ENCODE peak calls at places on chromosomes 16 and 17, in four cellular contexts. One of them, this sample, is unnamed.

GRCh38 chr17:74427048-74427762 is 4.7 kb upstream of the GPRC5C start:
- DNase-seq in hepatocyte: peak
- DNase-seq in thoracic aorta: no peak
- DNase-seq in CD8-positive, alpha-beta T cell: no peak
- DNase-seq in this sample: peak

GRCh38 chr17:40168262-40168832 is 8.9 kb upstream of the RAPGEFL1 start:
- DNase-seq in hepatocyte: peak
- DNase-seq in thoracic aorta: no peak
- DNase-seq in CD8-positive, alpha-beta T cell: peak
- DNase-seq in this sample: peak

GRCh38 chr16:6957676-6958075 is 375.0 kb upstream of the RBFOX1 start:
- DNase-seq in thoracic aorta: no peak
- DNase-seq in hepatocyte: no peak
- DNase-seq in CD8-positive, alpha-beta T cell: no peak
- DNase-seq in this sample: no peak

GRCh38 chr17:37067555-37068111 is 118.9 kb downstream of the AATF start:
- DNase-seq in thoracic aorta: no peak
- DNase-seq in CD8-positive, alpha-beta T cell: no peak
- DNase-seq in hepatocyte: peak
- DNase-seq in this sample: peak

GRCh38 chr17:4744999-4745969 is 5.6 kb upstream of the CXCL16 start:
- DNase-seq in CD8-positive, alpha-beta T cell: no peak
- DNase-seq in hepatocyte: peak
- DNase-seq in thoracic aorta: no peak
- DNase-seq in this sample: peak

GRCh38 chr17:61511480-61512182 is 59.4 kb downstream of the TBX4 start:
- DNase-seq in CD8-positive, alpha-beta T cell: no peak
- DNase-seq in hepatocyte: no peak
- DNase-seq in thoracic aorta: no peak
- DNase-seq in this sample: no peak

GRCh38 chr17:41647940-41648410 is 23.6 kb upstream of the KRT17 start:
- DNase-seq in thoracic aorta: peak
- DNase-seq in hepatocyte: peak
- DNase-seq in CD8-positive, alpha-beta T cell: peak
- DNase-seq in this sample: peak

GRCh38 chr17:77392376-77393273 is 251.9 kb downstream of the SEC14L1 start:
- DNase-seq in thoracic aorta: no peak
- DNase-seq in CD8-positive, alpha-beta T cell: no peak
- DNase-seq in hepatocyte: peak
- DNase-seq in this sample: peak

GRCh38 chr17:16944334-16945140 is 27.4 kb downstream of the TNFRSF13B start:
- DNase-seq in CD8-positive, alpha-beta T cell: no peak
- DNase-seq in hepatocyte: no peak
- DNase-seq in thoracic aorta: no peak
- DNase-seq in this sample: peak

GRCh38 chr16:2610781-2611498 is 71.4 kb upstream of the KCTD5 start:
- DNase-seq in hepatocyte: no peak
- DNase-seq in CD8-positive, alpha-beta T cell: no peak
- DNase-seq in thoracic aorta: no peak
- DNase-seq in this sample: no peak

GRCh38 chr17:3886776-3887175 is 6.1 kb downstream of the CAMKK1 start:
- DNase-seq in CD8-positive, alpha-beta T cell: no peak
- DNase-seq in thoracic aorta: no peak
- DNase-seq in hepatocyte: no peak
- DNase-seq in this sample: no peak

GRCh38 chr17:69864531-69864930 is 210.5 kb upstream of the KCNJ16 start:
- DNase-seq in hepatocyte: no peak
- DNase-seq in CD8-positive, alpha-beta T cell: no peak
- DNase-seq in thoracic aorta: no peak
- DNase-seq in this sample: no peak

GRCh38 chr17:72687941-72688340 is 404.5 kb downstream of the SLC39A11 start:
- DNase-seq in CD8-positive, alpha-beta T cell: no peak
- DNase-seq in hepatocyte: no peak
- DNase-seq in thoracic aorta: no peak
- DNase-seq in this sample: no peak

GRCh38 chr16:24367186-24367585 is 111.1 kb downstream of the CACNG3 start:
- DNase-seq in CD8-positive, alpha-beta T cell: no peak
- DNase-seq in hepatocyte: no peak
- DNase-seq in thoracic aorta: no peak
- DNase-seq in this sample: no peak

GRCh38 chr17:78351449-78352006 is 8.3 kb downstream of the SOCS3 start:
- DNase-seq in thoracic aorta: peak
- DNase-seq in hepatocyte: peak
- DNase-seq in CD8-positive, alpha-beta T cell: no peak
- DNase-seq in this sample: peak

GRCh38 chr16:35754391-35755369 is 2295.3 kb downstream of the TP53TG3F start:
- DNase-seq in hepatocyte: peak
- DNase-seq in CD8-positive, alpha-beta T cell: no peak
- DNase-seq in thoracic aorta: no peak
- DNase-seq in this sample: no peak

GRCh38 chr16:71348262-71349085 is 10.0 kb upstream of the CALB2 start:
- DNase-seq in thoracic aorta: no peak
- DNase-seq in hepatocyte: no peak
- DNase-seq in CD8-positive, alpha-beta T cell: no peak
- DNase-seq in this sample: no peak

DNA sequence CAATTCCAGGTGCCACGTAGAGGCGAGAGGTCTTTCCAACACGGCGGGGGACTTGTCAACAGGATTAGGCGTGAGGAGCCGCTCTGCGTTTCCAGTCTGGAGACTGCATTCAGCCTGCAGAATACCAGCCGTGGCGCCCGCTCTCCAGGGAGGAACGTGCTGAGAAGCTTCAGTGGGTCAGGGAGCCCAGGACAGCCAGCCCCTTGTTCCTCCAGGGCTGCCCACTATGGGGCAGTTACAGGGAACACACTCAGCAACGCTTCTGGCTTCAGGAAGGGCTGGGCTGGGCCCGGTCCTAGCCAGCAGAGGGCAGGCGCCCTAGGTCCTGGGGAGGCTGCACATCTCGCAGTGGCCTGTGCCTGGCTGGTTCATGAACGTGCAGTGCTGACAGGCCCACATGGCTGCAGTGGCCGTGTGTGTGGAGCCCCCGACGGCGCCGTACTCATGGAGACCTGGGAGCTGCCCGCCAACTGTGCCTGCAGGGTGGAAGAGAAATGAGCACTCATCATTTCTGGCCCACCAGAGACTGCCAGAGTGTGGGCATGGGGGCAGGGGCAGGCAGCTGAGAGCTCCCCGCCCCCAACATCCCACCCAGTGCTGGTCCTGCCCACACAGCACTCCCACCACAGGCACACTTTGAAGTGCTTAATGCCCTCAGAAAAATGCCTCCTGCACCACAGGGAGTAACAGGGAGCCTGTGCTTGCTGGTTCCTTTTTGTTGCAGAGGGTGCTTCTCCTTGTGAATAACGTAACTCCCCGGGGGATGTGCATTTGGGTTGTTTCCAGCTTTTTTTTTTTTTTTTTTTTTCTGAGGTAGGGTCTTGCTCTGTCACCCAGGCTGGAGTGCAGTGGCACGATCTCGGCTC is 7.0 kb upstream of the FAAP100 start:
- DNase-seq in CD8-positive, alpha-beta T cell: no peak
- DNase-seq in hepatocyte: no peak
- DNase-seq in thoracic aorta: no peak
- DNase-seq in this sample: peak
- TF ChIP-seq CTCF in CD8-positive, alpha-beta T cell: no peak
- TF ChIP-seq CTCF in hepatocyte: no peak
- TF ChIP-seq CTCF in thoracic aorta: no peak
- TF ChIP-seq CTCF in this sample: peak

GRCh38 chr16:15960124-15960971 is 10.9 kb downstream of the ABCC1 start:
- DNase-seq in thoracic aorta: no peak
- DNase-seq in CD8-positive, alpha-beta T cell: no peak
- DNase-seq in hepatocyte: no peak
- DNase-seq in this sample: no peak
- H3K27ac ChIP-seq in thoracic aorta: peak
- H3K27ac ChIP-seq in CD8-positive, alpha-beta T cell: peak
- H3K27ac ChIP-seq in hepatocyte: no peak
- H3K27ac ChIP-seq in this sample: no peak

GRCh38 chr16:30929167-30929566 is 5.8 kb downstream of the FBXL19 start:
- DNase-seq in hepatocyte: no peak
- DNase-seq in thoracic aorta: no peak
- DNase-seq in CD8-positive, alpha-beta T cell: no peak
- DNase-seq in this sample: no peak

GRCh38 chr16:30931068-30931655 is 7.8 kb downstream of the FBXL19 start:
- DNase-seq in hepatocyte: no peak
- DNase-seq in CD8-positive, alpha-beta T cell: no peak
- DNase-seq in thoracic aorta: no peak
- DNase-seq in this sample: no peak

GRCh38 chr16:30930160-30930571 is 6.8 kb downstream of the FBXL19 start:
- DNase-seq in hepatocyte: no peak
- DNase-seq in thoracic aorta: no peak
- DNase-seq in CD8-positive, alpha-beta T cell: no peak
- DNase-seq in this sample: peak

GRCh38 chr16:30937692-30938091 is 11.2 kb upstream of the ORAI3 start:
- DNase-seq in hepatocyte: no peak
- DNase-seq in thoracic aorta: no peak
- DNase-seq in CD8-positive, alpha-beta T cell: no peak
- DNase-seq in this sample: peak

DNA sequence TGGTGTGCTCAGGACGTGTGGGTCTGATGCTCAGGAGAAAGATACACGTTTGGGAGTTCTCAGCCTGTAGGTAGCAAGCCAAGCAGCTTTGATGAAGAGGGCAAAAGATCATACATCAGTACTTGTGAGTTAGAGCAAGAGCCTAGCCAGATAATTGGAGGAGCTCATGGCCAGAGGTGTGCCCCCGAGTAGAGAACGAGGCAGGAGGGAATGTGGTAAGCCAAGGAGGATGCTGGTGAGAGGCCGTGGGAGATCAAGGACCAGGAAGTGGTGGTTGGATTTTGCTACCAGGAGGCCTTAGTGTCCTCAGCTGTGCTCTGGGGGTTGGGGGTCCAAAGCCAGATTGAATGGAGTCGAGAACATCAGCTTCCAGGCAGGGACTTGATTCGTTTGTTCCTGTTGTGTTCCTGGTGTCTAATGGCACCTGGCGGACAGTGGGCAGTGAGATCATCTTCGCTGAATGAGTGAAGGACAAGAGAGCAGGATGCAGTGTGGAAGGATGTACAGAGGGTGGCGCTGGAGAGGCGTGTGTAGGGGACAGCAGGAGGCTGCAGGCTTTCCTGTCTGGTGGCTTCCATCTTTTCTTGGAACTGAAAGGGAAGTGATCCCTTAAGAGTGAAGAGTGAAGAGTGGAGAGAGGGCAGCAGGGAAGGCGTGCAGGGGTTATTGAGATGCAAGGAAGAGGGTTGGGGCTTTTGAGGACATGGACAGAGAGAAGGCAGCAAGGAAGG is 11.6 kb downstream of the FBXL19 start:
- DNase-seq in thoracic aorta: no peak
- DNase-seq in hepatocyte: peak
- DNase-seq in CD8-positive, alpha-beta T cell: peak
- DNase-seq in this sample: peak
- TF ChIP-seq CTCF in thoracic aorta: peak
- TF ChIP-seq CTCF in hepatocyte: peak
- TF ChIP-seq CTCF in CD8-positive, alpha-beta T cell: peak
- TF ChIP-seq CTCF in this sample: peak

GRCh38 chr17:18185391-18185790 is 1.8 kb downstream of the ALKBH5 start:
- DNase-seq in CD8-positive, alpha-beta T cell: no peak
- DNase-seq in thoracic aorta: no peak
- DNase-seq in hepatocyte: no peak
- DNase-seq in this sample: no peak
- H3K27ac ChIP-seq in CD8-positive, alpha-beta T cell: peak
- H3K27ac ChIP-seq in thoracic aorta: peak
- H3K27ac ChIP-seq in hepatocyte: peak
- H3K27ac ChIP-seq in this sample: peak

GRCh38 chr17:66975614-66976378 is 11.3 kb downstream of the CACNG4 start:
- DNase-seq in hepatocyte: no peak
- DNase-seq in CD8-positive, alpha-beta T cell: no peak
- DNase-seq in thoracic aorta: no peak
- DNase-seq in this sample: peak
- TF ChIP-seq CTCF in hepatocyte: peak
- TF ChIP-seq CTCF in CD8-positive, alpha-beta T cell: no peak
- TF ChIP-seq CTCF in thoracic aorta: no peak
- TF ChIP-seq CTCF in this sample: peak

GRCh38 chr16:67177743-67178699 is 5.7 kb downstream of the MATCAP1 start:
- DNase-seq in thoracic aorta: no peak
- DNase-seq in CD8-positive, alpha-beta T cell: peak
- DNase-seq in hepatocyte: peak
- DNase-seq in this sample: peak
- H3K27ac ChIP-seq in thoracic aorta: no peak
- H3K27ac ChIP-seq in CD8-positive, alpha-beta T cell: no peak
- H3K27ac ChIP-seq in hepatocyte: no peak
- H3K27ac ChIP-seq in this sample: no peak

DNA sequence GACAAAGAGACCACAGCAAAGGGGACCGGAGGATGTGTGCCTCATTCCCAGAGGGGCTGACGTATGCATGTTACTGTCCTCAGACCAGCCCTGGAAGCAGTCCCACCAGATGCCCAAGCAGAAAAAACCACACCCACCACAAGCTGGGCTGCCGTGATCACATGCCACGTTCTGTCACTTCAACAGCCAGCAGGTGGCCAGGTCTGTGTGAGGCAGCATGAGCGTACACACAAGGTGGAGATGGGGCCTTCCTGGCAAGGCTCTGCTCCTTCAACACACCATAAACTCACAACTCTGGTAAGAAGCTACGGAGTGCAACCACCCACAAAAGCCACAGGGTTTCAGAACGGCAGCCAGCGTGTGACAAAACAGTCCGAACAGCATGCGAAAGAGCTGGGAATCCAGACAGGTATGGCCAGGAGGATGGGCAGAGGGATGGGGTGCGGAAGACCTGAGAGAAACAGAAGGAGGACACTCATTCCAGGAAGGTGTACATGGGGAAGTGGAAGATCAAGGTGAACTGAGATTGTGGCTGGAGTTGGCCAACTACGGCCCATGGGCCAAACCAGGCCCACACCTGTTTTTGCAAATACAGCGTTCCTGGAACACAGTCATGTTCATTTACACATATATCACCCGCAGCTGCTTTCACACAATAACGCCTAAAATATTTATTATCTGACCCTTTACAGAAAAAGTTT is 27.9 kb downstream of the MBTPS1 start:
- DNase-seq in CD8-positive, alpha-beta T cell: peak
- DNase-seq in thoracic aorta: no peak
- DNase-seq in hepatocyte: no peak
- DNase-seq in this sample: no peak
- TF ChIP-seq CTCF in CD8-positive, alpha-beta T cell: peak
- TF ChIP-seq CTCF in thoracic aorta: no peak
- TF ChIP-seq CTCF in hepatocyte: no peak
- TF ChIP-seq CTCF in this sample: peak

DNA sequence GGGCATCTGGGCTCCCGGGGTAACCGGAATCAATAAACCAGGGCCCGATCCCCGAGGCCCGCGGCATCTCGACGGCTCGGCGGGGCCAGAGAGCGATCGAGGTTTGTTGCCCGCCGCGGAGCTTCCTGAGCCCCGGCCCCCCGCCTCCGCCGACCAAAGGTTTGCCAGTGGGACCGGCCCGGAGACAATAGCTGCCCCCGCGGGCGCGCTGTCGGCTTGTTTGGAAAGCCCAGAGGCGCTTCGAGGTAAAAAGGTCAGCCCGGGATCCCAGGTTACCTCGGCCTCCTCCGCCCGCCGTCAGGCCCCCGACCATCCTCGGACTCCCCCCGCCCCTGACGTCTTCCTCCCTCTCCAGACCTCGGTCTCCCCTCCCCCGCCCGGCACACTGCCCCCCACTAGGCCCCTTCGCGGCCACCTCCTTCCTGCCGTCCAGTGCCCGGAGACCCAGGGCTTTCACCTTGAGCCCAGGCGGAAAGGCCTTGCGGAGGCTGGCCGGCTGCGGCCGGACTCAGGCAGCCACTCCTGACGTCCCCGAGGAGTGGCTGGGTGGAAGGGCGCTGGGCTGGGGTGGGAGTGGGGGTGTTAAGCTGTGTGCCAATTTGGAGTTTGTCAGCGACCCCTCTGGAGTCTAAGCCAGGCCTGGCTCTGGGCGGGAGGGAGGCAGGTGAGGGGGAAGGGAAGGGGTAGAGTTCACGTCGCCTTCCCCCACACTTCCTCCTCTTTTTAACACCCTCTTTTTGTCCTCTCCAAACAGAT is 3.6 kb downstream of the HOXB1 start:
- DNase-seq in CD8-positive, alpha-beta T cell: peak
- DNase-seq in hepatocyte: no peak
- DNase-seq in thoracic aorta: no peak
- DNase-seq in this sample: peak
- H3K27ac ChIP-seq in CD8-positive, alpha-beta T cell: no peak
- H3K27ac ChIP-seq in hepatocyte: peak
- H3K27ac ChIP-seq in thoracic aorta: no peak
- H3K27ac ChIP-seq in this sample: peak

This sample was measured in endodermal cell.